ENCODE peak calls at places on chromosomes 12 and 14, in ten cellular contexts. S is type B pancreatic cell, Z is brain microvascular endothelial cell, G is AG10803, T is breast epithelium, J is WTC11, A is endothelial cell of umbilical vein, Y is adrenal gland, P is heart right ventricle, N is HFFc6. E is an unnamed sample.

GRCh38 chr14:85532981-85533820 is 3.3 kb downstream of the FLRT2 start:
- DNase-seq in S (peak), N (peak), T (peak), Z (peak), J (peak), P (peak), A (peak), G (peak), Y (peak), E (peak)

GRCh38 chr12:104218935-104219334 is 3.4 kb downstream of the TXNRD1 start:
- DNase-seq in Y (no peak), G (peak), S (no peak), N (peak), J (no peak), T (no peak), Z (peak), A (peak), P (no peak), E (no peak)

GRCh38 chr14:24063263-24063836 is 8.0 kb upstream of the CPNE6 start:
- DNase-seq in Y (no peak), Z (no peak), P (no peak), S (no peak), T (no peak), N (no peak), G (no peak), J (no peak), A (no peak), E (no peak)

GRCh38 chr14:95547272-95547625 is 12.4 kb downstream of the GLRX5 start:
- DNase-seq in Y (no peak), T (peak), S (no peak), G (no peak), Z (no peak), J (no peak), P (no peak), N (no peak), A (no peak), E (peak)

GRCh38 chr12:28780096-28780495 is 369.0 kb upstream of the FAR2 start:
- DNase-seq in A (peak), Y (no peak), T (no peak), S (no peak), N (no peak), P (no peak), Z (peak), J (no peak), G (peak), E (no peak)

GRCh38 chr12:55400229-55400628 is at the start of gene OR6C65:
- DNase-seq in P (no peak), G (no peak), Z (no peak), A (no peak), J (no peak), Y (no peak), S (no peak), T (no peak), N (no peak), E (no peak)

GRCh38 chr12:92551210-92551609 is 151.6 kb upstream of the PLEKHG7 start:
- DNase-seq in A (no peak), Z (no peak), G (no peak), T (no peak), N (no peak), P (no peak), Y (no peak), S (no peak), J (no peak), E (no peak)

GRCh38 chr12:116066381-116067230 is 210.9 kb downstream of the MED13L start:
- DNase-seq in Z (peak), N (peak), Y (no peak), S (no peak), G (peak), P (peak), A (peak), J (peak), T (no peak), E (no peak)

GRCh38 chr12:117645473-117645872 is 284.0 kb upstream of the NOS1 start:
- DNase-seq in Z (no peak), T (no peak), P (no peak), G (no peak), A (no peak), J (no peak), N (no peak), Y (no peak), S (no peak), E (no peak)

GRCh38 chr14:76654573-76654955 is 106.7 kb upstream of the VASH1 start:
- DNase-seq in J (no peak), G (no peak), N (no peak), P (no peak), Y (no peak), Z (no peak), T (no peak), A (no peak), S (no peak), E (peak)

GRCh38 chr14:80850197-80850814 is 91.2 kb downstream of the CEP128 start:
- DNase-seq in S (no peak), P (no peak), A (peak), Y (no peak), N (peak), T (no peak), G (peak), J (no peak), Z (no peak), E (no peak)

GRCh38 chr12:132489078-132489601 is 811 bp upstream of the FBRSL1 start:
- DNase-seq in G (no peak), A (peak), N (no peak), P (peak), J (no peak), Y (no peak), T (no peak), S (no peak), Z (no peak), E (no peak)

GRCh38 chr12:25644964-25645363 is 91.9 kb upstream of the LMNTD1 start:
- DNase-seq in Y (no peak), S (no peak), A (no peak), N (no peak), G (peak), P (no peak), T (no peak), Z (no peak), J (no peak), E (no peak)

GRCh38 chr12:109995703-109996482 is at the start of gene GIT2:
- DNase-seq in N (peak), S (peak), P (peak), Z (peak), Y (peak), T (peak), J (peak), A (peak), G (peak), E (peak)

GRCh38 chr12:62268956-62269355 is 8.8 kb downstream of the USP15 start:
- DNase-seq in T (no peak), N (peak), Z (no peak), G (peak), A (peak), Y (no peak), J (no peak), P (no peak), S (no peak), E (no peak)

GRCh38 chr12:47767197-47767724 is 5.8 kb upstream of the SLC48A1 start:
- DNase-seq in G (peak), N (no peak), Z (no peak), Y (no peak), T (no peak), A (peak), J (peak), P (peak), S (no peak), E (no peak)

GRCh38 chr12:4829161-4829792 is 80.4 kb upstream of the KCNA1 start:
- DNase-seq in Y (no peak), T (no peak), A (no peak), P (no peak), S (no peak), J (no peak), G (no peak), N (no peak), Z (no peak), E (no peak)

GRCh38 chr14:90056821-90057220 is 5.0 kb upstream of the KCNK13 start:
- DNase-seq in T (no peak), S (no peak), Z (no peak), N (no peak), P (no peak), G (no peak), A (no peak), J (peak), Y (no peak), E (no peak)

GRCh38 chr14:101740981-101741380 is 20.5 kb upstream of the PPP2R5C start:
- DNase-seq in G (no peak), S (no peak), J (no peak), P (no peak), Y (no peak), N (no peak), Z (no peak), A (no peak), T (no peak), E (no peak)

GRCh38 chr12:54371328-54372112 is 7.2 kb upstream of the GPR84 start:
- DNase-seq in Z (no peak), G (peak), S (no peak), P (peak), A (peak), N (no peak), Y (no peak), T (no peak), J (no peak), E (peak)

GRCh38 chr14:30177776-30178175 is 250.1 kb upstream of the PRKD1 start:
- DNase-seq in G (peak), P (no peak), N (no peak), T (no peak), Z (no peak), S (no peak), Y (no peak), A (no peak), J (no peak), E (no peak)

GRCh38 chr14:21933681-21934080 is 260.1 kb upstream of the OR4E1 start:
- DNase-seq in J (no peak), Z (no peak), T (no peak), P (no peak), N (no peak), Y (no peak), G (no peak), S (no peak), A (peak), E (no peak)

GRCh38 chr12:120538281-120539156 is 4.4 kb downstream of the RNF10 start:
- DNase-seq in T (no peak), G (peak), Y (peak), J (no peak), A (peak), N (peak), P (peak), S (no peak), Z (peak), E (no peak)

GRCh38 chr12:990649-991349 is at the start of gene ERC1:
- DNase-seq in S (peak), Y (peak), J (peak), N (peak), A (peak), T (peak), P (peak), Z (peak), G (peak), E (peak)

GRCh38 chr12:123122649-123123048 is 28.2 kb downstream of the PITPNM2 start:
- DNase-seq in Z (no peak), Y (no peak), G (no peak), J (no peak), T (no peak), P (no peak), N (no peak), A (no peak), S (no peak), E (no peak)

GRCh38 chr12:51662728-51663154 is 71.7 kb downstream of the SCN8A start:
- DNase-seq in S (no peak), Y (no peak), P (no peak), Z (no peak), G (no peak), T (no peak), A (no peak), N (no peak), J (no peak), E (no peak)

GRCh38 chr12:115963030-115963480 is 314.4 kb downstream of the MED13L start:
- DNase-seq in P (no peak), Y (no peak), N (peak), J (no peak), S (no peak), A (no peak), T (no peak), Z (peak), G (peak), E (no peak)

GRCh38 chr12:57031228-57031670 is 14.9 kb upstream of the TAC3 start:
- DNase-seq in G (no peak), T (no peak), P (no peak), S (no peak), Y (no peak), A (no peak), N (no peak), J (no peak), Z (no peak), E (no peak)

GRCh38 chr14:83664389-83664788 is 1865.6 kb upstream of the FLRT2 start:
- DNase-seq in J (no peak), A (no peak), G (no peak), P (no peak), Z (no peak), S (no peak), N (no peak), Y (no peak), T (no peak), E (no peak)

GRCh38 chr12:30822385-30823139 is 67.8 kb upstream of the CAPRIN2 start:
- DNase-seq in S (peak), P (peak), A (peak), Z (peak), N (no peak), G (peak), T (peak), Y (peak), J (peak), E (peak)

GRCh38 chr12:117013726-117014125 is 85.5 kb downstream of the TESC start:
- DNase-seq in J (no peak), T (no peak), N (peak), A (peak), Y (no peak), S (no peak), G (no peak), Z (no peak), P (no peak), E (no peak)

GRCh38 chr12:108643941-108644742 is 10.4 kb upstream of the SELPLG start:
- DNase-seq in Y (peak), A (peak), T (no peak), P (no peak), N (no peak), J (no peak), Z (no peak), S (no peak), G (peak), E (no peak)

GRCh38 chr12:109500406-109501185 is 23.2 kb downstream of the UBE3B start:
- DNase-seq in J (no peak), G (no peak), N (no peak), A (no peak), Z (no peak), T (no peak), S (no peak), Y (no peak), P (no peak), E (no peak)

GRCh38 chr12:53381739-53382630 is 2.0 kb downstream of the SP1 start:
- DNase-seq in Z (peak), P (no peak), T (no peak), Y (peak), G (peak), S (no peak), A (peak), N (peak), J (peak), E (peak)

GRCh38 chr12:13173537-13173936 is 23.0 kb upstream of the EMP1 start:
- DNase-seq in S (no peak), J (no peak), Y (no peak), P (peak), A (peak), T (no peak), G (peak), Z (peak), N (peak), E (peak)

GRCh38 chr14:95263527-95264231 is 56.0 kb downstream of the CLMN start:
- DNase-seq in N (no peak), T (no peak), Y (no peak), P (no peak), S (peak), J (no peak), G (no peak), Z (no peak), A (no peak), E (peak)

GRCh38 chr14:70086685-70087379 is 101.9 kb downstream of the SLC8A3 start:
- DNase-seq in Z (peak), P (no peak), J (peak), A (peak), G (peak), Y (peak), S (no peak), T (no peak), N (peak), E (no peak)
- TF ChIP-seq CTCF in Z (peak), P (peak), J (peak), A (peak), G (peak), Y (peak), S (peak), T (no peak), N (peak), E (no peak)

GRCh38 chr14:60265163-60265562 is 16.1 kb downstream of the PPM1A start:
- DNase-seq in Z (no peak), N (no peak), A (no peak), P (no peak), J (no peak), G (no peak), T (no peak), S (no peak), Y (no peak), E (no peak)

GRCh38 chr14:60272177-60272576 is 23.2 kb downstream of the PPM1A start:
- DNase-seq in P (no peak), T (no peak), J (no peak), G (no peak), N (no peak), S (no peak), A (no peak), Y (no peak), Z (no peak), E (no peak)

DNA sequence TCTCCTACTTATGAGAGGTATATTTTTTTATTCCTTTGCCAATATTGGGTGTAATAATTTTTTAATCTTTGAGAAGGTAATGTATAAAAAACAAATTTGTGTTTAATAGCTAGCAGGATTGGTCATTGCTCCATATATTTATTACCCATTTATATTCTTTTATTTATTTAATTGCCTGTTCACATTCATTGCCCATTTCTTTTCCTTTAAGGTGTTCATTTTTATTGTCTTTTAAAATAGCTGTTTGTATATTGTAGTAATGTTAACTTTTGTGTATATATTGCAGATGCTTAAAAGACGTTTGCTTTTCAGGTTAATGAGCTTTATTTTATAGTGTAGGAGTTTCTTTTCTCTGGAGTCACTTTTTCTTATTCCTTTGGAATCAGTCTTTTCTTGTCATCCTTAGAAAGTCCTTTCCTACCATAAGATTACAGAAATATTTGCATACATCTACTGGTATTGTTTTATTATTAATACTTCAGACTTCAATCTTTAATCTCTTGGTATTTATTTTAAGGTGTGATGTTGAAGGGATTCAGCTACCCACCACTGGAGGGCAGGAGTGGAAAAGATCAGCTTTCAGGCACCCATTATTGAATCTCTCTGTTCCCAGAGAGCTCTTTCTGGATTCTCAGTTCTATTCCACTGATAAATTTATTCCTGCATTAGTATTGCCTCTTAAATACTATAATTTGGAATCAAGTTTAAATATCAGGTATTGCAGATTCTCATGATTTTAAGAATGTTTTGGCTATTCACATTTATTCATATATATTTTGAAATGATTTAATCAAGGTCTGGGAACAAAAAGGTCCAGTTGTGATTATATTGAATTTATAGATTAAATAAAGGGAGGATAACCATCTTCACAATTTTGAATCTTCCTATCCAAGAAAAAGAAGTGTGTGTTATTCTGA is 17.3 kb downstream of the PPM1A start:
- DNase-seq in Y (no peak), G (peak), S (no peak), J (peak), Z (peak), N (peak), T (no peak), P (no peak), A (peak), E (no peak)
- TF ChIP-seq CTCF in Y (peak), G (peak), S (peak), J (peak), Z (peak), N (peak), T (no peak), P (peak), A (peak), E (no peak)

DNA sequence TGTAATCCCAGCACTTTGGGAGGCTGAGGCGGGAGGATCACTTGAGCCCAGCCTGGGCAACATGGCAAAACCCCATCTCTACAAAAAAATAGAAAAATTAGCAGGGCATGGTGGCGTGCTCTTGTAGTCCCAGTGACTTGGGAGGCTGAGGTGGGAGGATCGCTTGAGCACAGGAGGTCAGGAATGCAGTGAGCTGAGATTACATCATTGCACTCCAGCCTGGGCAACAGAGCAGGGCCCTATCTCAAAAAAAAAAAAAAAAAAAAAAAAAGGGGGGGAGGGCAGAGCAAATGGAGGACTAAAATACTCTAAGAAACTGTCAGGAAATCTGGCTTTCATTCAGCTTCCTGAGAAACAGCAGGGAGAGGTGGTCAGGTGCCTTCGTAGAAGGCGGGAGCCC is 31.7 kb upstream of the TSPAN9 start:
- DNase-seq in P (no peak), Y (no peak), S (no peak), T (no peak), A (no peak), Z (no peak), N (no peak), G (no peak), J (peak), E (no peak)
- TF ChIP-seq CTCF in P (no peak), Y (no peak), S (no peak), T (no peak), A (no peak), Z (no peak), N (no peak), G (no peak), J (no peak), E (no peak)

GRCh38 chr14:93116676-93117200 is 1.0 kb upstream of the ITPK1 start:
- DNase-seq in T (no peak), S (no peak), Z (no peak), N (no peak), G (no peak), Y (peak), P (no peak), A (no peak), J (no peak), E (no peak)

GRCh38 chr14:93114713-93115068 is 1.0 kb downstream of the ITPK1 start:
- DNase-seq in Y (peak), T (no peak), S (no peak), P (peak), G (no peak), A (no peak), Z (no peak), N (no peak), J (peak), E (no peak)

GRCh38 chr14:93114068-93114710 is 1.5 kb downstream of the ITPK1 start:
- DNase-seq in Y (peak), A (peak), T (no peak), J (no peak), N (no peak), P (no peak), Z (no peak), G (no peak), S (no peak), E (no peak)

GRCh38 chr14:93115069-93115919 is 431 bp downstream of the ITPK1 start:
- DNase-seq in G (peak), T (peak), J (peak), P (peak), N (peak), S (peak), Y (peak), Z (peak), A (peak), E (peak)

GRCh38 chr14:93115920-93116675 is at the start of gene ITPK1:
- DNase-seq in Y (peak), T (no peak), Z (no peak), G (peak), N (no peak), S (no peak), J (peak), A (peak), P (peak), E (no peak)
- TF ChIP-seq CTCF in Y (peak), T (no peak), Z (peak), G (no peak), N (peak), S (peak), J (peak), A (peak), P (peak), E (no peak)

DNA sequence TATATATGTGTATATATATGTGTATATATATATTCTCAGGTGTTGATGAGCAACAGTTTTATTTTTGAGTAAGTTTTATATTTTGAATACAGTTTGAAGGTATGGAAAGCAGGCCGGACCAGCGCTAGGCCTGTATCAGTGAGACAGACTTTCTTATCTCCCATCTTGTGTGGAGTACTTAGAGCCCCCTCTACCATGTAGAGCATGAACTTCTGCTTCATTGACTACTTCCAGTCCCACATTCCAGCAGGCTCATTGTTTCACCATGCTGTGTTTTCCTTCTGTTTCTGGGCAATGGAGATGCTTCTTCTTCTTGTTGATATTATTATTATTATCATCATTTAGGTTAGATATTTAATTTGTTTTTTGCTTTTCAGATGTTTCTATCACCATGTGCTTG is 76.4 kb downstream of the SLC16A7 start:
- DNase-seq in S (no peak), A (no peak), J (no peak), Y (no peak), G (no peak), Z (no peak), P (no peak), T (no peak), N (no peak), E (no peak)
- TF ChIP-seq CTCF in S (no peak), A (no peak), J (no peak), Y (no peak), G (no peak), Z (no peak), P (no peak), T (no peak), N (no peak), E (no peak)

GRCh38 chr14:99274346-99275221 is 2.6 kb upstream of the BCL11B start:
- DNase-seq in Y (peak), S (peak), G (peak), N (peak), Z (peak), A (peak), J (peak), P (peak), T (peak), E (peak)
- TF ChIP-seq CTCF in Y (no peak), S (peak), G (peak), N (no peak), Z (peak), A (peak), J (no peak), P (no peak), T (no peak), E (peak)

E was measured in lower leg skin.